ENCODE peak calls at places on chromosomes 3 and 15, in six cellular contexts. X is H1, P is neuronal stem cell, O is IMR-90, K is H9, Y is mesenchymal stem cell. T is an unnamed sample.

GRCh38 chr3:127572186-127572585 is 18.3 kb downstream of the TPRA1 start:
- DNase-seq in X (no peak), P (no peak), O (no peak), K (no peak), Y (no peak), T (no peak)

GRCh38 chr3:14256561-14257342 is 78.1 kb downstream of the LSM3 start:
- DNase-seq in X (no peak), P (peak; percentile 26), O (no peak), K (peak; percentile 64), Y (no peak), T (no peak)

GRCh38 chr3:124993462-124993861 is 58.9 kb upstream of the MUC13 start:
- DNase-seq in X (no peak), P (no peak), O (no peak), K (no peak), Y (no peak), T (no peak)

GRCh38 chr15:40329804-40330203 is 6.3 kb downstream of the INAFM2 start:
- DNase-seq in X (no peak), P (no peak), O (no peak), K (no peak), Y (peak; percentile 70), T (no peak)

GRCh38 chr3:143170676-143171075 is 51.1 kb downstream of the CHST2 start:
- DNase-seq in X (no peak), P (no peak), O (peak; percentile 31), K (no peak), Y (peak; percentile 62), T (no peak)

GRCh38 chr15:70856884-70857546 is 3.1 kb upstream of the LARP6 start:
- DNase-seq in X (no peak), P (no peak), O (peak; percentile 100), K (no peak), Y (peak; percentile 99), T (peak; percentile 76)

GRCh38 chr3:180420804-180421203 is 181.2 kb upstream of the TTC14 start:
- DNase-seq in X (no peak), P (no peak), O (peak; percentile 39), K (no peak), Y (no peak), T (no peak)

GRCh38 chr3:113140876-113141275 is 70.5 kb upstream of the BOC start:
- DNase-seq in X (no peak), P (no peak), O (peak; percentile 10), K (no peak), Y (no peak), T (no peak)

GRCh38 chr3:187568171-187568570 is 102.0 kb downstream of the SST start:
- DNase-seq in X (no peak), P (no peak), O (no peak), K (no peak), Y (no peak), T (no peak)

GRCh38 chr3:184814214-184814613 is 2.2 kb downstream of the VPS8 start:
- DNase-seq in X (no peak), P (no peak), O (peak; percentile 63), K (no peak), Y (peak; percentile 37), T (no peak)

GRCh38 chr15:34341922-34342736 is 807 bp downstream of the NOP10 start:
- DNase-seq in X (no peak), P (no peak), O (no peak), K (no peak), Y (no peak), T (no peak)

GRCh38 chr3:87546216-87546615 is 269.8 kb upstream of the POU1F1 start:
- DNase-seq in X (no peak), P (no peak), O (no peak), K (no peak), Y (no peak), T (no peak)

GRCh38 chr15:91348812-91349500 is 248.9 kb downstream of the SV2B start:
- DNase-seq in X (no peak), P (no peak), O (no peak), K (no peak), Y (no peak), T (no peak)

GRCh38 chr3:159971311-159971710 is 17.3 kb upstream of the IL12A start:
- DNase-seq in X (no peak), P (no peak), O (no peak), K (no peak), Y (no peak), T (no peak)

GRCh38 chr3:94862703-94863102 is 799.8 kb downstream of the NSUN3 start:
- DNase-seq in X (no peak), P (no peak), O (no peak), K (no peak), Y (peak; percentile 33), T (peak; percentile 71)

GRCh38 chr3:160400631-160401150 is 1.2 kb downstream of the SMC4 start:
- DNase-seq in X (peak; percentile 55), P (no peak), O (no peak), K (no peak), Y (no peak), T (peak; percentile 28)

GRCh38 chr15:65829150-65829764 is 37.2 kb upstream of the DENND4A start:
- DNase-seq in X (no peak), P (no peak), O (peak; percentile 22), K (no peak), Y (peak; percentile 29), T (peak; percentile 49)

GRCh38 chr3:113136071-113136470 is 75.3 kb upstream of the BOC start:
- DNase-seq in X (no peak), P (no peak), O (peak; percentile 27), K (no peak), Y (peak; percentile 40), T (peak; percentile 15)

DNA sequence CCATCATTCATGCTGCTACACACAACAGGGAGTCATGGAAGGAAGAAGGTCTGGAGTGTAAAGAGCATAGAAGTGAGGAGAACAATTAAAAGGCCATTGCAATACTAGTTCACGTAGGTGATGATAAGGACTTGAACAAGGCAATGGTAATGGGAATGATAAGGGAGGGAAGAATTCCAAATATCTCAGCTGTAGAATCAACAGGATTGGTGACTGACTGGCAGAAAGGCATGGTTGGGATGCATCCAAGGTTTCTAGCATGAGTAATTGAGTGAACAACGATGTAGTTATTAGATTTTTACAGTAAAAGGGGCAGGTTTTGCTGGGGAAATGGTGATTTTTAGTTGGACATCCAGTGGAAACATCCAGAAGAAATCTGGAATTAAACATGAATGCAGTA is 2.4 kb upstream of the SEC62 start:
- DNase-seq in X (no peak), P (no peak), O (peak; percentile 56), K (no peak), Y (no peak), T (peak; percentile 76)
- H3K4me1 ChIP-seq in X (no peaks in the 10 kb centered on the region), P (no peaks in the 10 kb centered on the region), O (peaks cover 2% of the 10 kb centered on the region), K (no peaks in the 10 kb centered on the region), Y (no peaks in the 10 kb centered on the region), T (peaks cover 1% of the 10 kb centered on the region)

GRCh38 chr3:46628980-46629379 is 16.7 kb downstream of the FAM240A start:
- DNase-seq in X (no peak), P (no peak), O (no peak), K (no peak), Y (no peak), T (peak; percentile 26)

GRCh38 chr3:46627078-46627477 is 14.8 kb downstream of the FAM240A start:
- DNase-seq in X (no peak), P (no peak), O (no peak), K (no peak), Y (no peak), T (no peak)

GRCh38 chr3:46632792-46633191 is 20.5 kb downstream of the FAM240A start:
- DNase-seq in X (peak; percentile 42), P (no peak), O (peak; percentile 44), K (no peak), Y (peak; percentile 51), T (no peak)

GRCh38 chr3:46626039-46626438 is 13.7 kb downstream of the FAM240A start:
- DNase-seq in X (no peak), P (no peak), O (no peak), K (no peak), Y (no peak), T (no peak)

GRCh38 chr3:46629571-46630517 is 17.5 kb downstream of the FAM240A start:
- DNase-seq in X (peak; percentile 89), P (peak; percentile 63), O (peak; percentile 76), K (peak; percentile 96), Y (peak; percentile 81), T (peak; percentile 96)
- H4K8ac ChIP-seq in X (no peak overlapping the region), P (peak overlapping the region; percentile 20), O (peak overlapping the region; percentile 96), K (no peak overlapping the region), Y (peak overlapping the region; percentile 93), T (no peak overlapping the region)

GRCh38 chr3:133667118-133667517 is 5.4 kb upstream of the TOPBP1 start:
- DNase-seq in X (no peak), P (no peak), O (no peak), K (no peak), Y (no peak), T (no peak)

GRCh38 chr3:133673746-133674145 is 12.0 kb upstream of the TOPBP1 start:
- DNase-seq in X (no peak), P (no peak), O (no peak), K (no peak), Y (no peak), T (no peak)

GRCh38 chr3:133670525-133670995 is 8.8 kb upstream of the TOPBP1 start:
- DNase-seq in X (no peak), P (no peak), O (no peak), K (no peak), Y (no peak), T (no peak)

GRCh38 chr3:133672461-133672860 is 10.7 kb upstream of the TOPBP1 start:
- DNase-seq in X (no peak), P (no peak), O (no peak), K (no peak), Y (no peak), T (no peak)

DNA sequence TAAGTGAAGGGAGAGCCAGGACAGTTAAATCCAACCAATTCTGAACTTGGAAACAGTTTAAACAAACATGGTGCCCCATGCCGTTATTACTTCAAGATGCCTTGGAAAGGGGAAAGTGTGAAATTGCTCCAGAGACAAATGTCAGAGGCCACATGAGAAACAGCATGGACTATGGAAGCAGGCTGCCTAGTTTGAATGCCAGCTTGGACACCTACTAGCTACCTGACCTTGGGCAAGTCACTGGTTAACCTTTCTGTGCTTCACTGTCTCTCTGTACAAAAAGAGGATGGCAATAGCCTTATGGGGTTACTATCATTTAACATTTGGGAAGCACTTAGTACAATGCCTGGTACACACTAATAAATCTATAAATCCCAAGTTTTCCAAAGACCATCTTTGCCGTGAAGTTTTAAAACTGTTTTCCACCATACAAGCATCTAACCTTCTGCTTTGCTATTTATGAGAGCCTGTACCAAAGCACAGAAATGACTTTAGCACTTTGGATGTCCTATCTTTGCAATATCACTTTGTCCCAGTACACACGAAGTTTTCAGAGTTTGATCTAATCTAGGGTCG is 8.3 kb upstream of the TOPBP1 start:
- DNase-seq in X (no peak), P (no peak), O (no peak), K (no peak), Y (no peak), T (no peak)
- H3K23ac ChIP-seq in X (no peak overlapping the region), P (no peak overlapping the region), O (no peak overlapping the region), K (no peak overlapping the region), Y (no peak overlapping the region), T (no peak overlapping the region)

GRCh38 chr15:101188517-101189340 is 63.1 kb downstream of the CHSY1 start:
- DNase-seq in X (no peak), P (no peak), O (peak; percentile 91), K (no peak), Y (peak; percentile 87), T (no peak)

GRCh38 chr15:101191242-101191641 is 60.6 kb downstream of the CHSY1 start:
- DNase-seq in X (no peak), P (no peak), O (peak; percentile 52), K (no peak), Y (no peak), T (no peak)

GRCh38 chr15:101189341-101189679 is 62.5 kb downstream of the CHSY1 start:
- DNase-seq in X (no peak), P (no peak), O (no peak), K (no peak), Y (peak; percentile 54), T (no peak)

GRCh38 chr15:101190196-101190595 is 61.7 kb downstream of the CHSY1 start:
- DNase-seq in X (no peak), P (no peak), O (peak; percentile 38), K (no peak), Y (no peak), T (no peak)

GRCh38 chr15:101189708-101190107 is 62.1 kb downstream of the CHSY1 start:
- DNase-seq in X (no peak), P (no peak), O (no peak), K (no peak), Y (no peak), T (no peak)
- H3K4me1 ChIP-seq in X (peaks cover 11% of the 10 kb centered on the region), P (peaks cover 11% of the 10 kb centered on the region), O (peaks cover 40% of the 10 kb centered on the region), K (peaks cover 12% of the 10 kb centered on the region), Y (peaks cover 28% of the 10 kb centered on the region), T (peaks cover 10% of the 10 kb centered on the region)

T was measured in mesendoderm.